ENCODE peak calls at places on chromosomes 13 and 19, in five cellular contexts. P is HuH-7, J is psoas muscle, H is NCI-H1417, S is cardiac muscle cell. W is an unnamed sample.
A peak's percentile ranks its signal among the peaks of the same experiment; 100 is the strongest.

GRCh38 chr13:100229603-100230002 is 140.7 kb downstream of the PCCA start:
- DNase-seq in P (no peak), H (no peak), S (no peak), J (no peak), W (no peak)

GRCh38 chr19:2260341-2260751 is 4.1 kb upstream of the JSRP1 start:
- DNase-seq in S (no peak), H (no peak), J (no peak), P (no peak), W (no peak)

GRCh38 chr19:13865578-13866462 is 11.1 kb upstream of the NANOS3 start:
- DNase-seq in H (no peak), J (peak; percentile 57), P (no peak), S (peak; percentile 39), W (no peak)

GRCh38 chr19:45804959-45805230 is 10.2 kb downstream of the RSPH6A start:
- DNase-seq in J (no peak), H (no peak), S (no peak), P (no peak), W (no peak)

GRCh38 chr19:40374084-40374483 is 15.9 kb downstream of the HIPK4 start:
- DNase-seq in J (no peak), H (no peak), S (no peak), P (no peak), W (no peak)

GRCh38 chr13:20828540-20829364 is 55.0 kb upstream of the EEF1AKMT1 start:
- DNase-seq in P (peak; percentile 12), J (no peak), H (peak; percentile 21), S (peak; percentile 63), W (peak; percentile 28)

GRCh38 chr13:111315347-111315995 is 5.0 kb upstream of the TEX29 start:
- DNase-seq in H (no peak), J (no peak), P (no peak), S (no peak), W (no peak)

GRCh38 chr19:51402117-51402516 is 11.7 kb upstream of the C19orf84 start:
- DNase-seq in J (no peak), S (no peak), P (no peak), H (no peak), W (no peak)

GRCh38 chr19:4229179-4229931 is at the start of gene EBI3:
- DNase-seq in H (no peak), J (no peak), P (no peak), S (peak; percentile 21), W (peak; percentile 89)

GRCh38 chr13:59086147-59086546 is 1077.6 kb downstream of the DIAPH3 start:
- DNase-seq in J (no peak), S (no peak), H (no peak), P (no peak), W (no peak)

GRCh38 chr19:15498910-15499309 is 9.4 kb upstream of the CYP4F22 start:
- DNase-seq in J (no peak), S (no peak), P (no peak), H (no peak), W (no peak)

GRCh38 chr13:113417008-113417735 is 36.1 kb downstream of the ADPRHL1 start:
- DNase-seq in P (no peak), J (no peak), H (no peak), S (no peak), W (no peak)

GRCh38 chr19:18650468-18651001 is 13.7 kb downstream of the KLHL26 start:
- DNase-seq in P (no peak), J (peak; percentile 92), H (no peak), S (no peak), W (no peak)

GRCh38 chr19:10713317-10713716 is 4.6 kb upstream of the DNM2 start:
- DNase-seq in H (no peak), P (no peak), J (no peak), S (no peak), W (no peak)

GRCh38 chr19:7421941-7422744 is 66.7 kb downstream of the PEX11G start:
- DNase-seq in S (no peak), P (no peak), J (no peak), H (no peak), W (no peak)

GRCh38 chr13:37173214-37173613 is 67.8 kb upstream of the CSNK1A1L start:
- DNase-seq in S (no peak), H (no peak), J (no peak), P (no peak), W (no peak)

GRCh38 chr19:8610041-8610927 is at the start of gene ADAMTS10:
- DNase-seq in H (no peak), P (no peak), S (peak; percentile 69), J (no peak), W (no peak)

GRCh38 chr19:38970664-38971532 is 4.6 kb downstream of the FBXO17 start:
- DNase-seq in J (no peak), S (no peak), P (no peak), H (no peak), W (no peak)

GRCh38 chr19:41877916-41878905 is 1.1 kb downstream of the CD79A start:
- DNase-seq in S (no peak), P (no peak), H (no peak), J (no peak), W (peak; percentile 68)

GRCh38 chr13:65679240-65679639 is 1550.9 kb downstream of the PCDH9 start:
- DNase-seq in P (no peak), S (no peak), J (no peak), H (no peak), W (no peak)

GRCh38 chr13:43473437-43473836 is 313.3 kb downstream of the ENOX1 start:
- DNase-seq in P (peak; percentile 0), S (peak; percentile 78), H (peak; percentile 12), J (no peak), W (no peak)

W was measured in GM06990.